ENCODE peak calls at places on chromosomes 7 and 10, in seven cellular contexts. U, N, D, C, J, K and S are unnamed samples.

GRCh38 chr10:93541402-93542357 is 24.8 kb upstream of the FFAR4 start:
- DNase-seq in J (no peak), K (no peak), N (no peak), C (peak), U (no peak), D (no peak), S (peak)

GRCh38 chr7:97818066-97818663 is 54.0 kb downstream of the ASNS start:
- DNase-seq in D (no peak), N (no peak), C (no peak), U (no peak), K (no peak), J (no peak), S (no peak)

GRCh38 chr10:117471344-117471874 is 71.1 kb upstream of the EMX2 start:
- DNase-seq in D (peak), J (no peak), N (no peak), U (no peak), C (no peak), K (no peak), S (no peak)

GRCh38 chr10:59905066-59905734 is 1.2 kb downstream of the CCDC6 start:
- DNase-seq in D (peak), N (no peak), C (peak), K (no peak), J (no peak), U (no peak), S (peak)

GRCh38 chr10:29409241-29410051 is 120.6 kb downstream of the LYZL1 start:
- DNase-seq in D (peak), J (no peak), C (peak), N (no peak), U (no peak), K (peak), S (peak)

GRCh38 chr10:62708569-62708968 is 96.0 kb upstream of the ADO start:
- DNase-seq in N (no peak), K (no peak), C (no peak), U (no peak), J (no peak), D (no peak), S (no peak)

GRCh38 chr7:4613855-4614548 is 68.1 kb upstream of the FOXK1 start:
- DNase-seq in U (no peak), N (no peak), D (peak), K (peak), C (peak), J (no peak), S (no peak)

GRCh38 chr7:77415822-77416620 is at the start of gene GSAP:
- DNase-seq in N (no peak), C (peak), K (no peak), D (peak), U (no peak), J (peak), S (peak)

GRCh38 chr10:3745582-3745981 is 39.4 kb downstream of the KLF6 start:
- DNase-seq in U (no peak), C (no peak), K (no peak), N (peak), D (no peak), J (no peak), S (no peak)

GRCh38 chr10:127292888-127293287 is 96.5 kb upstream of the INSYN2A start:
- DNase-seq in C (no peak), K (no peak), D (no peak), U (no peak), J (no peak), N (no peak), S (no peak)

GRCh38 chr10:132861116-132861691 is 75.3 kb upstream of the NKX6-2 start:
- DNase-seq in N (no peak), K (no peak), C (peak), U (no peak), J (no peak), D (peak), S (no peak)

GRCh38 chr10:72906446-72906845 is 12.9 kb downstream of the OIT3 start:
- DNase-seq in D (no peak), U (no peak), C (no peak), N (no peak), K (no peak), J (no peak), S (no peak)

GRCh38 chr10:62769574-62770242 is 34.8 kb upstream of the ADO start:
- DNase-seq in J (no peak), U (no peak), N (no peak), K (no peak), C (no peak), D (no peak), S (no peak)

GRCh38 chr7:152600266-152600665 is 75.7 kb downstream of the XRCC2 start:
- DNase-seq in D (peak), N (no peak), U (no peak), J (no peak), K (no peak), C (no peak), S (no peak)

GRCh38 chr7:5750026-5750425 is 31.4 kb downstream of the RNF216 start:
- DNase-seq in C (no peak), U (no peak), J (no peak), K (no peak), D (no peak), N (no peak), S (no peak)

GRCh38 chr10:32340596-32341180 is 6.3 kb downstream of the EPC1 start:
- DNase-seq in D (no peak), J (no peak), C (no peak), U (no peak), K (no peak), N (no peak), S (no peak)

GRCh38 chr10:127485153-127485857 is 63.8 kb upstream of the NPS start:
- DNase-seq in J (no peak), C (no peak), D (no peak), U (no peak), K (peak), N (no peak), S (no peak)

GRCh38 chr7:156635529-156636385 is 4.8 kb upstream of the RNF32 start:
- DNase-seq in K (no peak), C (no peak), N (no peak), J (no peak), U (no peak), D (no peak), S (no peak)

GRCh38 chr10:24821986-24822385 is 98.3 kb upstream of the ARHGAP21 start:
- DNase-seq in U (no peak), D (no peak), N (no peak), C (no peak), J (no peak), K (no peak), S (peak)

GRCh38 chr10:74306227-74306982 is 155.4 kb downstream of the ADK start:
- DNase-seq in N (no peak), K (no peak), D (no peak), C (no peak), J (no peak), U (no peak), S (no peak)

GRCh38 chr7:29807179-29807841 is 1.0 kb downstream of the WIPF3 start:
- DNase-seq in J (no peak), N (no peak), D (peak), U (no peak), C (peak), K (no peak), S (peak)

GRCh38 chr7:131970602-131971001 is 414.2 kb upstream of the PODXL start:
- DNase-seq in D (no peak), N (no peak), U (no peak), C (no peak), K (no peak), J (no peak), S (peak)

GRCh38 chr10:1654247-1654646 is 83.1 kb downstream of the ADARB2 start:
- DNase-seq in K (no peak), N (no peak), D (no peak), C (no peak), J (no peak), U (no peak), S (no peak)

GRCh38 chr7:90262438-90262837 is 17.5 kb downstream of the CFAP69 start:
- DNase-seq in C (no peak), N (peak), U (no peak), J (no peak), K (no peak), D (no peak), S (peak)

GRCh38 chr10:82742478-82742877 is 867.5 kb downstream of the NRG3 start:
- DNase-seq in U (no peak), C (no peak), K (no peak), D (no peak), J (no peak), N (no peak), S (peak)

GRCh38 chr10:90125966-90126600 is 424.7 kb downstream of the KIF20B start:
- DNase-seq in C (no peak), D (no peak), J (no peak), K (no peak), U (no peak), N (no peak), S (no peak)

GRCh38 chr7:100965723-100966541 is 3.4 kb upstream of the MUC12 start:
- DNase-seq in J (no peak), U (no peak), D (peak), K (no peak), N (no peak), C (peak), S (no peak)

GRCh38 chr10:28381903-28382347 is 79.1 kb upstream of the MPP7 start:
- DNase-seq in D (peak), N (peak), J (peak), U (peak), C (peak), K (peak), S (peak)

GRCh38 chr7:74272305-74273038 is 16.7 kb upstream of the CLIP2 start:
- DNase-seq in J (no peak), N (no peak), U (no peak), K (peak), C (peak), D (peak), S (peak)

GRCh38 chr7:20021834-20022233 is 195.3 kb downstream of the MACC1 start:
- DNase-seq in D (no peak), J (no peak), N (no peak), K (no peak), U (no peak), C (no peak), S (no peak)

GRCh38 chr10:86389441-86390193 is 23.0 kb upstream of the GRID1 start:
- DNase-seq in U (no peak), N (no peak), D (peak), J (no peak), C (no peak), K (no peak), S (peak)

GRCh38 chr10:71639412-71639719 is 80.2 kb downstream of the C10orf105 start:
- DNase-seq in K (no peak), J (no peak), D (no peak), U (no peak), C (no peak), N (no peak), S (no peak)

GRCh38 chr7:39624935-39625694 is 1.7 kb downstream of the RALA start:
- DNase-seq in C (no peak), N (no peak), D (no peak), U (no peak), J (no peak), K (no peak), S (peak)

GRCh38 chr7:43700059-43700501 is 29.2 kb downstream of the COA1 start:
- DNase-seq in U (no peak), D (no peak), J (peak), C (no peak), K (no peak), N (no peak), S (peak)

GRCh38 chr10:43461950-43462349 is 25.0 kb downstream of the ZNF487 start:
- DNase-seq in K (peak), N (peak), C (no peak), U (no peak), J (peak), D (no peak), S (peak)

GRCh38 chr10:81873932-81874816 is 820 bp upstream of the NRG3 start:
- DNase-seq in K (no peak), U (no peak), D (peak), N (no peak), C (peak), J (no peak), S (peak)

GRCh38 chr7:127066974-127067373 is 185.8 kb downstream of the GRM8 start:
- DNase-seq in C (no peak), D (no peak), N (no peak), K (no peak), J (no peak), U (no peak), S (no peak)

GRCh38 chr10:75532253-75532924 is 101.0 kb downstream of the LRMDA start:
- DNase-seq in K (no peak), U (no peak), N (no peak), J (no peak), D (no peak), C (no peak), S (no peak)

GRCh38 chr7:67502929-67503328 is 506.3 kb downstream of the TYW1 start:
- DNase-seq in C (no peak), K (no peak), J (no peak), N (no peak), D (no peak), U (no peak), S (no peak)